ENCODE peak calls at places on chromosomes 7 and 10, in four cellular contexts. One of them, this sample, is unnamed.

GRCh38 chr10:7525314-7526016 is 114.6 kb upstream of the SFMBT2 start:
- DNase-seq in kidney: no peak
- DNase-seq in IMR-90: peak
- DNase-seq in dorsolateral prefrontal cortex: peak
- DNase-seq in this sample: peak

GRCh38 chr10:125128397-125129075 is 31.8 kb downstream of the CTBP2 start:
- DNase-seq in kidney: no peak
- DNase-seq in IMR-90: peak
- DNase-seq in dorsolateral prefrontal cortex: no peak
- DNase-seq in this sample: no peak

GRCh38 chr7:94344826-94345225 is 49.9 kb upstream of the COL1A2 start:
- DNase-seq in kidney: no peak
- DNase-seq in IMR-90: peak
- DNase-seq in dorsolateral prefrontal cortex: no peak
- DNase-seq in this sample: peak

GRCh38 chr10:10043083-10043482 is 974.6 kb upstream of the CELF2 start:
- DNase-seq in kidney: no peak
- DNase-seq in IMR-90: no peak
- DNase-seq in dorsolateral prefrontal cortex: no peak
- DNase-seq in this sample: no peak

GRCh38 chr7:67896721-67897120 is 900.1 kb downstream of the TYW1 start:
- DNase-seq in kidney: no peak
- DNase-seq in IMR-90: no peak
- DNase-seq in dorsolateral prefrontal cortex: no peak
- DNase-seq in this sample: no peak

GRCh38 chr7:64686493-64687184 is 20.7 kb downstream of the ZNF107 start:
- DNase-seq in kidney: no peak
- DNase-seq in IMR-90: no peak
- DNase-seq in dorsolateral prefrontal cortex: no peak
- DNase-seq in this sample: no peak

GRCh38 chr10:81575007-81575406 is 300.0 kb upstream of the NRG3 start:
- DNase-seq in kidney: no peak
- DNase-seq in IMR-90: no peak
- DNase-seq in dorsolateral prefrontal cortex: no peak
- DNase-seq in this sample: no peak

GRCh38 chr7:20114463-20114862 is 102.7 kb downstream of the MACC1 start:
- DNase-seq in kidney: no peak
- DNase-seq in IMR-90: no peak
- DNase-seq in dorsolateral prefrontal cortex: no peak
- DNase-seq in this sample: no peak

GRCh38 chr7:112665709-112666108 is 124.5 kb downstream of the TMEM168 start:
- DNase-seq in kidney: no peak
- DNase-seq in IMR-90: peak
- DNase-seq in dorsolateral prefrontal cortex: no peak
- DNase-seq in this sample: no peak

GRCh38 chr7:94423116-94423515 is 28.4 kb downstream of the COL1A2 start:
- DNase-seq in kidney: no peak
- DNase-seq in IMR-90: no peak
- DNase-seq in dorsolateral prefrontal cortex: no peak
- DNase-seq in this sample: no peak

GRCh38 chr7:155789001-155789725 is 23.1 kb downstream of the SHH start:
- DNase-seq in kidney: no peak
- DNase-seq in IMR-90: no peak
- DNase-seq in dorsolateral prefrontal cortex: no peak
- DNase-seq in this sample: no peak

GRCh38 chr7:91383186-91383585 is 119.0 kb downstream of the FZD1 start:
- DNase-seq in kidney: no peak
- DNase-seq in IMR-90: peak
- DNase-seq in dorsolateral prefrontal cortex: no peak
- DNase-seq in this sample: no peak

GRCh38 chr7:5237286-5237685 is 45.5 kb upstream of the SLC29A4 start:
- DNase-seq in kidney: no peak
- DNase-seq in IMR-90: peak
- DNase-seq in dorsolateral prefrontal cortex: peak
- DNase-seq in this sample: peak

GRCh38 chr7:50920031-50920635 is 137.4 kb upstream of the GRB10 start:
- DNase-seq in kidney: no peak
- DNase-seq in IMR-90: no peak
- DNase-seq in dorsolateral prefrontal cortex: no peak
- DNase-seq in this sample: no peak

GRCh38 chr7:44257618-44258422 is 57.0 kb downstream of the YKT6 start:
- DNase-seq in kidney: peak
- DNase-seq in IMR-90: peak
- DNase-seq in dorsolateral prefrontal cortex: peak
- DNase-seq in this sample: peak

GRCh38 chr7:133051066-133051465 is 30.8 kb downstream of the CHCHD3 start:
- DNase-seq in kidney: no peak
- DNase-seq in IMR-90: peak
- DNase-seq in dorsolateral prefrontal cortex: no peak
- DNase-seq in this sample: no peak

GRCh38 chr10:132143162-132143561 is 43.6 kb upstream of the DPYSL4 start:
- DNase-seq in kidney: peak
- DNase-seq in IMR-90: no peak
- DNase-seq in dorsolateral prefrontal cortex: peak
- DNase-seq in this sample: no peak

GRCh38 chr7:30863694-30864011 is 48.0 kb upstream of the AQP1 start:
- DNase-seq in kidney: no peak
- DNase-seq in IMR-90: peak
- DNase-seq in dorsolateral prefrontal cortex: no peak
- DNase-seq in this sample: no peak

GRCh38 chr7:40843338-40844026 is 708.7 kb downstream of the SUGCT start:
- DNase-seq in kidney: no peak
- DNase-seq in IMR-90: peak
- DNase-seq in dorsolateral prefrontal cortex: no peak
- DNase-seq in this sample: peak

GRCh38 chr10:61732635-61733278 is 70.0 kb downstream of the CABCOCO1 start:
- DNase-seq in kidney: no peak
- DNase-seq in IMR-90: no peak
- DNase-seq in dorsolateral prefrontal cortex: no peak
- DNase-seq in this sample: no peak

GRCh38 chr10:22598488-22598887 is 115.9 kb downstream of the PIP4K2A start:
- DNase-seq in kidney: no peak
- DNase-seq in IMR-90: no peak
- DNase-seq in dorsolateral prefrontal cortex: no peak
- DNase-seq in this sample: peak

GRCh38 chr7:142110638-142111037 is 880 bp upstream of the MGAM2 start:
- DNase-seq in kidney: no peak
- DNase-seq in IMR-90: no peak
- DNase-seq in dorsolateral prefrontal cortex: no peak
- DNase-seq in this sample: no peak
- TF ChIP-seq CTCF in kidney: no peak
- TF ChIP-seq CTCF in IMR-90: no peak
- TF ChIP-seq CTCF in dorsolateral prefrontal cortex: no peak
- TF ChIP-seq CTCF in this sample: no peak

GRCh38 chr7:27605689-27606269 is 56.9 kb downstream of the HIBADH start:
- DNase-seq in kidney: no peak
- DNase-seq in IMR-90: peak
- DNase-seq in dorsolateral prefrontal cortex: no peak
- DNase-seq in this sample: peak
- TF ChIP-seq CTCF in kidney: peak
- TF ChIP-seq CTCF in IMR-90: peak
- TF ChIP-seq CTCF in dorsolateral prefrontal cortex: peak
- TF ChIP-seq CTCF in this sample: peak

GRCh38 chr7:36441344-36442022 is 51.8 kb downstream of the ANLN start:
- DNase-seq in kidney: no peak
- DNase-seq in IMR-90: no peak
- DNase-seq in dorsolateral prefrontal cortex: no peak
- DNase-seq in this sample: no peak
- TF ChIP-seq CTCF in kidney: peak
- TF ChIP-seq CTCF in IMR-90: no peak
- TF ChIP-seq CTCF in dorsolateral prefrontal cortex: no peak
- TF ChIP-seq CTCF in this sample: no peak

GRCh38 chr10:14971867-14972448 is 12.8 kb downstream of the MEIG1 start:
- DNase-seq in kidney: no peak
- DNase-seq in IMR-90: no peak
- DNase-seq in dorsolateral prefrontal cortex: no peak
- DNase-seq in this sample: no peak

DNA sequence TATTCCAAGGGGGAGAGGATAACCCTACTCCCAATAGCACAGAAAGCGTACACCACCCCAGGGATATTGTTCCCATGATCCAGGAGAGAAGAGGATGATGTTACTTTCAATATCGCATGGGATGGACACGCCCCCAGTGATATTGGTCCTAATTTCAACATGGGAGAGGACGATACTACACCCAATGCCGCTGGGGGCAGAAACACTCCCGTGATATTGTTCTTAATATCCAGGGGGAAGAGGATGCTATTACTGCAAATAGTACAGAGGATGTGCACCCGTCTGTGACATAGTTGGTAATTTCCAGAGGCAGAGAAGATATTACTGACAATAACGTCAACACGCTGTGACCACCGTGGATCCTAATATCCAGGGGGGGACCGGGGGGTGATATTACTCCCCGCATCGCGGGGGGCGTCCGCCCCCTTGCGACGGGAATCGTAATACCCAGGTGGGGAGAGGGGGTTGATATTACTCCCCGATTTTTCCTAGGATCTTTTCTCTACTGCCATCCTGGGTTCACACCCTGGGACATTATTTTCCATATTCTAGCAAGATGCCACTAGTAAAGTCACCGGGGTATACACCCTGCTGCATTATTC is 16.6 kb downstream of the MEIG1 start:
- DNase-seq in kidney: no peak
- DNase-seq in IMR-90: no peak
- DNase-seq in dorsolateral prefrontal cortex: no peak
- DNase-seq in this sample: no peak
- TF ChIP-seq CTCF in kidney: no peak
- TF ChIP-seq CTCF in IMR-90: peak
- TF ChIP-seq CTCF in dorsolateral prefrontal cortex: no peak
- TF ChIP-seq CTCF in this sample: peak

DNA sequence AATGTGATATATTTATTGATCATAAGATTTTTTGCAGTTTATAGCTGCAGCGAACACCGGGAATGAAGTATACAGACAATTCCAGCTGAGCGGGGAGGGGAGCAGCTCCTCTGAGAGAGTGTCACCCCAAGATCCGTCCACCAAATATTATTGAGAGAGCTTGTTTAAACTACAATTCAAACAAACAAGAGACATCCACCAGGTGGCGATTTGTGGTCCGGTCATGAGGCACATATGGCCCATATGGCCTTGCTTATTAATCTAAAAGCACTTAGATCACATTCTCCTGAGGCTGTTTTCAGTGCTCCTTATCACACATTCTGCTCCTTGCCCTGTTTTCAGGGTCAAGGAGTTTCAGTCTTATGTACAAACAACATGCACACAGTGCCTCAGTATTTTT is 83.1 kb downstream of the THSD7A start:
- DNase-seq in kidney: no peak
- DNase-seq in IMR-90: no peak
- DNase-seq in dorsolateral prefrontal cortex: no peak
- DNase-seq in this sample: no peak
- TF ChIP-seq CTCF in kidney: no peak
- TF ChIP-seq CTCF in IMR-90: no peak
- TF ChIP-seq CTCF in dorsolateral prefrontal cortex: no peak
- TF ChIP-seq CTCF in this sample: no peak